ENCODE peak calls at places on chromosome 22, in four cellular contexts. P is small intestine, X is cardiac muscle cell, F is heart right ventricle. M is an unnamed sample. For H3K4me1, the result is how much of the 10 kb centered on the place peaks cover.

GRCh38 chr22:22111267-22111751 is 128.7 kb upstream of the TOP3B start:
- DNase-seq in P (no peak), X (no peak), F (no peak), M (peak)

GRCh38 chr22:26689553-26690301 is 32.3 kb downstream of the MIAT start:
- DNase-seq in P (no peak), X (no peak), F (no peak), M (no peak)

GRCh38 chr22:36201630-36202312 is at the start of gene APOL4:
- DNase-seq in P (no peak), X (no peak), F (peak), M (no peak)

GRCh38 chr22:27850000-27850465 is 48.5 kb upstream of the MN1 start:
- DNase-seq in P (no peak), X (no peak), F (peak), M (no peak)

GRCh38 chr22:17083811-17084540 is 824 bp upstream of the IL17RA start:
- DNase-seq in P (no peak), X (no peak), F (no peak), M (no peak)

GRCh38 chr22:49905465-49905864 is 12.8 kb downstream of the ALG12 start:
- DNase-seq in P (no peak), X (no peak), F (no peak), M (no peak)

GRCh38 chr22:22371031-22371541 is 126.5 kb downstream of the VPREB1 start:
- DNase-seq in P (no peak), X (no peak), F (peak), M (no peak)

GRCh38 chr22:26476705-26477340 is 6.8 kb downstream of the HPS4 start:
- DNase-seq in P (no peak), X (no peak), F (no peak), M (no peak)

GRCh38 chr22:21677606-21678443 is 12.0 kb downstream of the PPIL2 start:
- DNase-seq in P (no peak), X (no peak), F (no peak), M (no peak)

GRCh38 chr22:30305906-30306628 is 16.8 kb upstream of the CASTOR1 start:
- DNase-seq in P (peak), X (no peak), F (no peak), M (no peak)

GRCh38 chr22:30304495-30305244 is 15.4 kb upstream of the CASTOR1 start:
- DNase-seq in P (no peak), X (no peak), F (peak), M (no peak)

GRCh38 chr22:30301995-30302809 is 12.9 kb upstream of the CASTOR1 start:
- DNase-seq in P (peak), X (no peak), F (no peak), M (no peak)

GRCh38 chr22:30305519-30305905 is 16.2 kb upstream of the CASTOR1 start:
- DNase-seq in P (peak), X (no peak), F (peak), M (no peak)

DNA sequence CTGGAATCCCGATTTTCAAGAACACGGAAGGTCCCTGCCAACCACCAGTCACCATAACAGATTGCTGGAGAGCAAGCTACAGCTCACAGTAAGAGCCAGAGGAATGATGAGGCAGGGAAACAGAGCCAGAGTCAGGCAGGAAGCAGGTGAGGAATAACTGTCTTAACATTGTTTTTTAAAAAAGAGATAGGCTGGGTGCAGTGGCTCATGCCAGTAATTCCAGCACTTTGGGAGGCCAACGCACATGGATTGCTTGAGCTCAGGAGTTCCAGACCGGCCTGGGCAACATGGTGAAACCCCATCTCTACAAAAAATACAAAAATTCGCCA is 13.5 kb upstream of the CASTOR1 start:
- DNase-seq in P (no peak), X (no peak), F (no peak), M (no peak)
- H3K4me1 ChIP-seq in P (under half), X (under half), F (half or more), M (half or more)

GRCh38 chr22:24485170-24485569 is 10.0 kb upstream of the UPB1 start:
- DNase-seq in P (no peak), X (no peak), F (no peak), M (no peak)

GRCh38 chr22:24483966-24484545 is 11.1 kb upstream of the UPB1 start:
- DNase-seq in P (no peak), X (no peak), F (no peak), M (no peak)

GRCh38 chr22:24482586-24482985 is 12.5 kb upstream of the UPB1 start:
- DNase-seq in P (no peak), X (no peak), F (no peak), M (no peak)

GRCh38 chr22:24481641-24482040 is 13.5 kb upstream of the UPB1 start:
- DNase-seq in P (no peak), X (no peak), F (no peak), M (no peak)

DNA sequence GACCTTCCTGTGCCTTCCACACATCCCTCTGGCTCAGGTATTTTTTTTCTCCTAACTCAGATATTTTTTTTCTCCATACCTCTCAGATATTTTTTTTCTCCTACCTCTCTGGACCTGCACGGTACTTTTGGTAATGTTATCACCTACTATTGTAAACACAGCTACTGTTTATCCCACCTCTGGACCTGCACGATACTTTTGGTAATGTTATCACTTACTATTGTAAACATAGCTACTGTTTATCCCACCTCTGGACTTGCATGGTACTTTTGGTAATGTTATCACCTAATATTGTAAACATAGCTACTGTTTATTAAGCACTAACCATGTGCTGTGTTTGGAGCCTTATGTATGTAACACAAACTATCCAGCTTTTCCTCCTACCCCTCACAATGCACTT is 12.1 kb upstream of the UPB1 start:
- DNase-seq in P (no peak), X (no peak), F (no peak), M (no peak)
- H3K4me1 ChIP-seq in P (under half), X (under half), F (under half), M (under half)

DNA sequence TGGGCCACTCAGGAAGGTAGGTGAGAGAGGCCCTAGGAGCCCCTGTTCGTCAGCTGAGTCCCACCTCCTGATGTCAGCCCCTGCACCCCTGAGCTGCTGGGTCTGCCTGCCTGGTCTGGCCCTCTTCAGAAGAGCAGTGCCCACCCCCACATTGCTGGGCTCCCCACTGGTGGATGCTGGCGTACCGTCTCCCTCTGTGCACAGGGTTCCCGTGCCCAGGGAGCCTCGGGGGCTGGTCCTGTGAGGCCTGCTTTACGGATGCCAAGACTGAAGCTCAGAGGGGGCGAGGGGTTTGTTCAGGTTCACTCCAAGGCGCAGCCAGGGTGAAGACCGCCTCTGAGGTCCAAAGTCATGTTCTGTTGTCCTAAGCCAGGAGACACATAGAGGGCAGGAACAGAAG is 44.7 kb upstream of the GCAT start:
- DNase-seq in P (no peak), X (no peak), F (no peak), M (no peak)
- H3K4me1 ChIP-seq in P (under half), X (under half), F (under half), M (under half)

DNA sequence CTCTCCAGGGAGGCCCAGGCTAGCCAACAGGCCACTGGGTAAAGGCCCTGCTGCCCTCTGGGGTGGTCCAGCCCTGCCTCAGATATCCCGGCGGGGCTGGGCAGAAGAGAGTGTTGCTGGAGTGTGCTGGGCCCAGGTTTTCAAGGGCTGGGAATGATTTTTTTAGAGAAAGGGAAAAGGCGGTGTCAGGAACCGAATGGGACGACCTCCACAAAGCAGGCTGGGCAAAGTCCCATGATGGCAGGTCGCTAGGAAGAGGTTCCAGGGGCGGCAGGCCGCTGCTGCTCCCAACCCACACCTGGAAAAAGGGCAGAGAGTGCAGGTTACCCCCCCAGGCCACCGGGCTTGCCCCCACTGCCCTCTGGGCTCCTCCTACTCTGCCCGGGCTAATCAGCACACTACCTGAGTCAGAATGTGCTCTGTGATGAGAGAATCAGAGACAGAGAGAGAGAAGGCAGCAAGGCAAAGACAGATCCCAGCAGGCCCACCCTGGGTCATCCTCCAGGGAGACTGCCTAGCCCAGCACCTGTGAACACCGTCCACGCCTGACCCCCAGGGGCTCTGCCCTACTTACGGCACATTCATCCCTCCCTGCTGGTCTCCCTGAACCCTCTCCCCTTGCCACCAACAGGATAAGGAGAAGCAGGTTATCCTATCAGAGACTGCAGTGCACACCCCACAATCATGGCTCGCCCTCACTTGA is 4.6 kb downstream of the PATZ1 start:
- DNase-seq in P (no peak), X (no peak), F (no peak), M (no peak)
- H3K4me1 ChIP-seq in P (under half), X (under half), F (under half), M (under half)

GRCh38 chr22:19984201-19984753 is 32.3 kb downstream of the ARVCF start:
- DNase-seq in P (no peak), X (no peak), F (peak), M (no peak)
- H3K4me1 ChIP-seq in P (under half), X (under half), F (under half), M (under half)

GRCh38 chr22:38296372-38296771 is 20.9 kb downstream of the CSNK1E start:
- DNase-seq in P (no peak), X (no peak), F (no peak), M (no peak)
- H3K4me1 ChIP-seq in P (under half), X (under half), F (under half), M (under half)

GRCh38 chr22:31155425-31155824 is 4.6 kb upstream of the RNF185 start:
- DNase-seq in P (no peak), X (no peak), F (no peak), M (no peak)
- H3K4me1 ChIP-seq in P (under half), X (under half), F (under half), M (under half)

M was measured in RWPE2.